ENCODE peak calls at places on chromosome 21, in seven cellular contexts. A is HCT116; G is coronary artery; X is AG04450; Y is heart left ventricle; N is CD8-positive, alpha-beta T cell; P is GM23338. M is an unnamed sample.

GRCh38 chr21:15552914-15553491 is 176.8 kb upstream of the USP25 start:
- DNase-seq in A (no peak), G (no peak), X (no peak), Y (no peak), N (no peak), P (peak; percentile 45), M (no peak)

GRCh38 chr21:42669069-42669468 is 15.6 kb downstream of the PDE9A start:
- DNase-seq in A (no peak), G (no peak), X (no peak), Y (no peak), N (no peak), P (peak; percentile 79), M (no peak)

GRCh38 chr21:33578959-33579542 is 9.4 kb downstream of the DONSON start:
- DNase-seq in A (no peak), G (no peak), X (no peak), Y (no peak), N (no peak), P (no peak), M (peak; percentile 24)

GRCh38 chr21:28687571-28687970 is 305.1 kb downstream of the LTN1 start:
- DNase-seq in A (no peak), G (no peak), X (no peak), Y (no peak), N (no peak), P (no peak), M (peak; percentile 81)

GRCh38 chr21:31564439-31564838 is 95.1 kb upstream of the SOD1 start:
- DNase-seq in A (no peak), G (no peak), X (no peak), Y (no peak), N (no peak), P (no peak), M (no peak)

GRCh38 chr21:41958886-41959563 is 5.2 kb upstream of the C2CD2 start:
- DNase-seq in A (no peak), G (peak; percentile 93), X (no peak), Y (no peak), N (no peak), P (no peak), M (peak; percentile 52)

GRCh38 chr21:40051801-40052200 is 184.6 kb downstream of the PCP4 start:
- DNase-seq in A (no peak), G (no peak), X (no peak), Y (no peak), N (no peak), P (no peak), M (no peak)

GRCh38 chr21:17514124-17514481 is 1.3 kb downstream of the CXADR start:
- DNase-seq in A (no peak), G (no peak), X (no peak), Y (no peak), N (no peak), P (peak; percentile 91), M (no peak)

DNA sequence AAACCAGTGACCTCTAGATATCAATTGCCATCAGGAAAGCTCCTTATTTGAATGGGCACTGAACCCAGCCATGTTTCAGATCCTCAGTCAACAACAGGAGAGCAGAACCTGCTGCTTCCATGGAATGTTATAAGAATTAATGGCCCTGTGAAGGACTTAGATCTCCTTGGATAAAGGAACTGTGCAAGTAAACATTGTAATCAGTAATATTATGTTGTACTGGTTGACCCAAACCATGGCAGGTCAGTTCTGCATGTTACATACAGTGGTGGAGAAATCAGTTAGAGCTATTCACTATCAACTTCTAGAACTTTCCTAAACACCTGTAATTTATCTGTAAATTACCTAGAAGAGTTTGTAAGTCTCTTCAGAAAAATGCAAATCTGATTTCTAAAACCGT is 11.2 kb upstream of the CLDN8 start:
- DNase-seq in A (no peak), G (no peak), X (no peak), Y (no peak), N (no peak), P (no peak), M (no peak)
- H3K27ac ChIP-seq in A (no peak overlapping the region), G (no peak overlapping the region), X (no peak overlapping the region), Y (no peak overlapping the region), N (no peak overlapping the region), P (no peak overlapping the region), M (peak overlapping the region; percentile 34)

GRCh38 chr21:45264146-45264918 is 23.4 kb downstream of the POFUT2 start:
- DNase-seq in A (no peak), G (no peak), X (no peak), Y (no peak), N (no peak), P (no peak), M (no peak)

GRCh38 chr21:45267390-45267760 is 20.3 kb downstream of the POFUT2 start:
- DNase-seq in A (no peak), G (peak; percentile 49), X (no peak), Y (no peak), N (no peak), P (no peak), M (no peak)

GRCh38 chr21:45266518-45267389 is 20.9 kb downstream of the POFUT2 start:
- DNase-seq in A (no peak), G (no peak), X (no peak), Y (no peak), N (peak; percentile 31), P (no peak), M (no peak)

GRCh38 chr21:45264919-45265515 is 22.7 kb downstream of the POFUT2 start:
- DNase-seq in A (no peak), G (peak; percentile 69), X (no peak), Y (no peak), N (no peak), P (no peak), M (no peak)

DNA sequence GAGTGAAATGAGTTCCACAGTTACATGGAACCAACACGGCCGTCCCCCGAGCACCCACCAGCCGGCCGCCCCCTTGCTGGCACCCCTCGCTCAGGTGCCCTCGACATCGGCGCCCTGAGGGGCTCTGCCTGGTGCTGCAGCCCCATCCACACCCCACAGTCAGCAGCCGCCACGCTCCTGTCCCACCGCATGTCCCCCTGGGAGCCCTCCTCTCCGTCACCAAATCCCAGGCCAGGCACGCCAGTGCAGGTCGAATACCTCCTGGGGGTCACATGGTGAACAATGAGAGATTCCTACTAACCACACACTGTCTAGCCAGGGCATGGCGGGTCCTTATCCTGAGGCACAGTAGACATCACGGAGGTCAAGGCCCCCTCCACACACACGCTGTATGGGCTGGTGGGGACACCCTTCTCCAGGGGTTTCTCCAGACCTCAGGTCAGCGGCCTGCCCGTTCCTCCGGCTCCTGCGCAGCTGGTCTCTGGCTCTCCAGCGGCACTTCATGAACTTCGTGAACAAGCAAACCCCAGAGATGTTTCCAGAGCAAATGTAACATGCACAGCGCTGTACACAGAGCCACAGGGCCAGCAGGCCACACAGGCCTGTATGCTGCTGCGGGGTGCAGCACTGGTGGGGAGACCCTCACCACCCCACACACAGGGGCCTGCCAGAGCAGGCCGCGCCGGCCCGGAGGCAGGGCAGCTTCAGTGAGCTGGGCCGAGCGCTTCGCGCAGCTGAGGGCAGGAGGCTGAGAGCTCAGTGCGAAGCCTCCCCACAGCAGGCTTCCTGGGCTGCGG is 21.8 kb downstream of the POFUT2 start:
- DNase-seq in A (no peak), G (peak; percentile 50), X (no peak), Y (no peak), N (no peak), P (no peak), M (no peak)
- H3K27ac ChIP-seq in A (no peak overlapping the region), G (no peak overlapping the region), X (no peak overlapping the region), Y (no peak overlapping the region), N (peak overlapping the region; percentile 45), P (no peak overlapping the region), M (no peak overlapping the region)

GRCh38 chr21:38220270-38220737 is 36.5 kb upstream of the KCNJ15 start:
- DNase-seq in A (no peak), G (no peak), X (no peak), Y (no peak), N (no peak), P (no peak), M (no peak)
- H3K27ac ChIP-seq in A (no peak overlapping the region), G (no peak overlapping the region), X (no peak overlapping the region), Y (no peak overlapping the region), N (no peak overlapping the region), P (no peak overlapping the region), M (no peak overlapping the region)

GRCh38 chr21:44024257-44024656 is 12.1 kb downstream of the TRAPPC10 start:
- DNase-seq in A (no peak), G (peak; percentile 24), X (no peak), Y (no peak), N (no peak), P (no peak), M (no peak)

GRCh38 chr21:44027607-44028286 is 15.6 kb downstream of the TRAPPC10 start:
- DNase-seq in A (no peak), G (no peak), X (no peak), Y (no peak), N (no peak), P (no peak), M (no peak)

GRCh38 chr21:44021064-44021463 is 9.0 kb downstream of the TRAPPC10 start:
- DNase-seq in A (no peak), G (no peak), X (no peak), Y (no peak), N (no peak), P (no peak), M (no peak)

GRCh38 chr21:44028287-44028659 is 16.2 kb downstream of the TRAPPC10 start:
- DNase-seq in A (no peak), G (no peak), X (no peak), Y (no peak), N (no peak), P (no peak), M (no peak)

DNA sequence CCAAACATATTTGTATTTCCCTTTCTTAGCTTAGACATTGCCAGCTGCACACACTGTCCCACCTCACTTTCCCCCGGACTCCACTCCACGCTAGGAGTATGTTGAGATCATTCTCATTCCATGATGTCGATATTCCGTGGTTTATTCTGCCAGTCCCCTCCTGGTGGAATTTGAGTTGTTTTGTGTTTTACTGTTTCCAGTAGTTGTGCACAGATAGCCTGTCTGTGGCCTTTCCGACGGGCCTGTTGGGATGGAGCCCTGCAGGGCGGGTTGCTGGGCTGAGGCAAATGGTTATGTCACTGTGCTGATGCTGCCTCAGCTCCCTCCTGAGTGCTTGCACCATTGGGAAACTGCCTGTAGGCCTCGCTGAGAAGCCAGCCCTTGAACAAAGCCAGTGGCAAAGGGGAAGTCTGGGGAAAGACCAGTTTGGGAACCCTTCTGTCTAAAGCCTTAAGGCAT is 12.8 kb downstream of the TRAPPC10 start:
- DNase-seq in A (no peak), G (peak; percentile 86), X (peak; percentile 15), Y (peak; percentile 54), N (no peak), P (peak; percentile 43), M (no peak)
- H3K27ac ChIP-seq in A (no peak overlapping the region), G (peak overlapping the region; percentile 7), X (peak overlapping the region; percentile 57), Y (peak overlapping the region; percentile 63), N (no peak overlapping the region), P (no peak overlapping the region), M (peak overlapping the region; percentile 46)

GRCh38 chr21:46377789-46378188 is 53.8 kb downstream of the PCNT start:
- DNase-seq in A (no peak), G (no peak), X (no peak), Y (no peak), N (no peak), P (no peak), M (no peak)

GRCh38 chr21:46375560-46376230 is 51.7 kb downstream of the PCNT start:
- DNase-seq in A (no peak), G (no peak), X (no peak), Y (no peak), N (no peak), P (no peak), M (no peak)

GRCh38 chr21:46374761-46375389 is 50.9 kb downstream of the PCNT start:
- DNase-seq in A (no peak), G (no peak), X (no peak), Y (no peak), N (no peak), P (no peak), M (no peak)

GRCh38 chr21:46376231-46376628 is 52.3 kb downstream of the PCNT start:
- DNase-seq in A (no peak), G (no peak), X (no peak), Y (no peak), N (no peak), P (no peak), M (no peak)

GRCh38 chr21:46376856-46377453 is 53.0 kb downstream of the PCNT start:
- DNase-seq in A (no peak), G (no peak), X (no peak), Y (no peak), N (no peak), P (no peak), M (no peak)
- H3K27ac ChIP-seq in A (no peak overlapping the region), G (no peak overlapping the region), X (no peak overlapping the region), Y (no peak overlapping the region), N (no peak overlapping the region), P (peak overlapping the region; percentile 56), M (no peak overlapping the region)